ENCODE peak calls at places on chromosomes 1 and 21, in five cellular contexts. V is pancreas, S is cardiac muscle cell, X is suprapubic skin, W is ovary. E is an unnamed sample. For H3K9me3, the result is how much of the 10 kb centered on the place peaks cover.

GRCh38 chr21:34806423-34806822 is 137.6 kb downstream of the CLIC6 start:
- DNase-seq in V (no peak), S (no peak), X (no peak), W (no peak), E (no peak)

GRCh38 chr1:44417351-44418021 is 12.4 kb downstream of the RNF220 start:
- DNase-seq in V (no peak), S (peak), X (no peak), W (no peak), E (peak)

GRCh38 chr21:34771512-34772028 is 102.8 kb downstream of the CLIC6 start:
- DNase-seq in V (no peak), S (no peak), X (no peak), W (no peak), E (no peak)

GRCh38 chr1:8351693-8352470 is 34.0 kb downstream of the SLC45A1 start:
- DNase-seq in V (no peak), S (peak), X (peak), W (peak), E (peak)

GRCh38 chr21:38771536-38771935 is 34.2 kb upstream of the ETS2 start:
- DNase-seq in V (no peak), S (no peak), X (no peak), W (no peak), E (no peak)

GRCh38 chr1:183089025-183089639 is 65.9 kb downstream of the LAMC1 start:
- DNase-seq in V (peak), S (no peak), X (no peak), W (no peak), E (no peak)

GRCh38 chr1:211330282-211330936 is 3.8 kb downstream of the TRAF5 start:
- DNase-seq in V (no peak), S (no peak), X (peak), W (no peak), E (no peak)

GRCh38 chr1:52633291-52633754 is 355 bp downstream of the SHISAL2A start:
- DNase-seq in V (no peak), S (peak), X (no peak), W (no peak), E (peak)

GRCh38 chr1:187871177-187871576 is 1042.4 kb downstream of the PLA2G4A start:
- DNase-seq in V (no peak), S (no peak), X (no peak), W (no peak), E (no peak)

GRCh38 chr1:13494025-13494424 is 19.8 kb downstream of the LRRC38 start:
- DNase-seq in V (no peak), S (no peak), X (no peak), W (no peak), E (no peak)
- H3K9me3 ChIP-seq in V (under half), S (under half), X (under half), W (under half), E (under half)

GRCh38 chr1:109499081-109499480 is 5.2 kb downstream of the CYB561D1 start:
- DNase-seq in V (no peak), S (no peak), X (no peak), W (no peak), E (no peak)

GRCh38 chr1:109495738-109496137 is 1.8 kb downstream of the CYB561D1 start:
- DNase-seq in V (no peak), S (no peak), X (no peak), W (no peak), E (no peak)

GRCh38 chr1:109497449-109498160 is 3.7 kb downstream of the CYB561D1 start:
- DNase-seq in V (no peak), S (no peak), X (no peak), W (no peak), E (peak)

GRCh38 chr1:109499661-109500536 is 6.0 kb downstream of the CYB561D1 start:
- DNase-seq in V (no peak), S (peak), X (no peak), W (no peak), E (peak)

DNA sequence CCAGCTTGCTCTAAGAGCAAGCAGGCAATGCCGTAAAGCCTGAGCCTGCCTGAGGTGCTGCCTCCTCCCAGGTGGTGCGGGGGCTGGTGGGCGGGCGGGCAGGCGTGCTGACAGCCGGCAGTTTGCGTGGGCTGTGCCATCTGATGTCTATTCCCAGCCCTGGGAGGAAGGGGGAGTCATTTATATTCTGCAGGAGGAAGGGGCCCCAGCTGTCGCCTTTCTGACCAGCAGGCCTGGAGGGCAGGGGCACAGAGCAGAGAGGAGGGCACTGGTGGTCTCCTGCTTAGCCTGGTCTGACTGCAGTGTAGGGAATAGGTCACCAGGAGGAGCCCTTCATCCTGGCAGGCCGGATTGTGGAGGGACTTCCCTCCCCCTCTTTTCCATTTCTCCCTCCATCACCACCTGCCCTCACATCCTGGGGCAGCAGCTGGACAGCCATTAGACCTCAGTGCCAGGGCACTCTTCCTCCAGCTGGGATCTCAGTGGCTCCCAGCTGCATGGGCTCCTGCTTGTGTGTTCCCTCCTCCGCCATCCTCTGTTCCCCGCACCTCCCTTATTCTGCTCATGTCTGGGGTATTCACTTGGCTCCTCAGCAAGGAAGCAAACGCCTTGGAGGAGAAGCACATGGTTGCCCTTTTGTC is 4.4 kb downstream of the CYB561D1 start:
- DNase-seq in V (no peak), S (peak), X (no peak), W (peak), E (peak)
- TF ChIP-seq CTCF in V (no peak), S (peak), X (peak), W (no peak), E (peak)

DNA sequence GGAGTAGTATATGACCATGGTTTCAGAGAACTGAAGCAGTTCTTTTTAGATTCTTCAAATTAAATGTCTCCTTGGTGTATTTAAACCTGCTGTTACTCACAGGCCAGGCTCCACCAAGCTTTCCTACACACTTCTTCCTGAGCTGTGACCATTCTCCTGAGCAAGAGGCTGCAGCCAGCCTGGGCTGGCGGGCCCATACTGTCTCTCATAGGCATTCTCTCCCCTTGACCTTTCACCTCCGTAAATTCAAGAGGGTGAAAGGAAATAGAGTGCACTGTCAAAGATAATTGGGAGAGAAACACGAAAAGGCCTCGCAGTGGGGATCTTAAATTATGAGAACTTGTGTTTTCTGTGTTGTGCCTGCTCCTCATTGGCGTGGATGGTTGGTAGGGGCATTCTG is 2.3 kb downstream of the ARF1 start:
- DNase-seq in V (no peak), S (peak), X (no peak), W (peak), E (no peak)
- H3K27ac ChIP-seq in V (peak), S (peak), X (peak), W (no peak), E (peak)

GRCh38 chr1:239308701-239309333 is 77.6 kb upstream of the CHRM3 start:
- DNase-seq in V (peak), S (peak), X (no peak), W (peak), E (peak)
- H3K9me3 ChIP-seq in V (under half), S (under half), X (under half), W (under half), E (under half)

GRCh38 chr1:192235127-192235526 is 76.9 kb downstream of the RGS18 start:
- DNase-seq in V (no peak), S (no peak), X (no peak), W (no peak), E (no peak)
- TF ChIP-seq CTCF in V (no peak), S (no peak), X (no peak), W (no peak), E (no peak)

GRCh38 chr21:41927727-41928409 is 25.9 kb downstream of the C2CD2 start:
- DNase-seq in V (no peak), S (no peak), X (no peak), W (no peak), E (no peak)
- H3K27ac ChIP-seq in V (peak), S (no peak), X (peak), W (no peak), E (no peak)

GRCh38 chr1:170491291-170491690 is 40.7 kb upstream of the GORAB start:
- DNase-seq in V (no peak), S (no peak), X (no peak), W (no peak), E (no peak)
- H3K9me3 ChIP-seq in V (under half), S (under half), X (under half), W (under half), E (under half)

GRCh38 chr1:228140724-228141081 is 624 bp downstream of the GUK1 start:
- DNase-seq in V (peak), S (no peak), X (no peak), W (no peak), E (no peak)

GRCh38 chr1:228141082-228141870 is 1.2 kb downstream of the GUK1 start:
- DNase-seq in V (peak), S (no peak), X (no peak), W (no peak), E (peak)

GRCh38 chr1:228139406-228139930 is 611 bp upstream of the GUK1 start:
- DNase-seq in V (no peak), S (no peak), X (no peak), W (no peak), E (no peak)

GRCh38 chr1:228141871-228142615 is 2.0 kb downstream of the GUK1 start:
- DNase-seq in V (peak), S (no peak), X (no peak), W (peak), E (peak)

DNA sequence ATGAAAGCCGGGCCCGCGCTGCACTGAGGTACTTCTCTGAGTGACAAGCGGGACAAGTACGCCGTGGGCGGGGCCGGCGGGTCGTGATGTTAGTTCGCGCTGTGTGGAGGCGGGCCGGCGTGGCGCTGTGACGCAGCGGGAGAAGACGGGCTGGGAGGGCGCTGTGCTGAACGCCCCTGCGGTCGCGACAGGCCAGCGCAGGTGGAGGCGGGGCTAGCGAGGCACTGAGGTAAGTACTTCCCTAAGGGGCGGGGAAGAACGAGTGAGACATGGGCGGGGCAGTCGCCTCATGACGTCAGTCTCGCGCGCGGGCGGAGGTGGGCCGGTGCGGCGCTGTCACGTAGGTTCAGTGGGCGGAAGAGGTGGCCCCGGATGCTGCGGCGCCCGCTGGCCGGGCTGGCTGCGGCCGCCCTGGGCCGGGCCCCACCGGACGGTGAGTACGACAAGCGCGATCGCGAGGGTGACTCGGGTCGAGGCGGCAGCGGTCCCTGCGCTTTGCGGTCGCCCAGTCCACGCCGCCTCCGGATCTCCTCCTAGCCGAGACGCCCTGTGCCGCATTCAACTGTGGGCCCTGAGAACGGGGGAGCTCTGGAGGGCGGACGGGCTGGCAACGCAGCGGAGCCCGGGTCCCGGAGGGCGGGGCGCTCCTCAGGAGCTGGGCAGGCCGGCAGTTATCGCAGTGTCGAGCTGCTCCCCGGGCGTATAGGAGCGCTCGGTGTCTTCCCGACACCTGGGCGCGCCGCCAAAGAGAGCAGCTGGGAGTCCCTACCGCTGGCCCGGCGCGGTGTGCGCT is at the start of gene GUK1:
- DNase-seq in V (peak), S (peak), X (peak), W (peak), E (peak)
- TF ChIP-seq CTCF in V (no peak), S (no peak), X (peak), W (peak), E (peak)

E was measured in endodermal cell.